ENCODE peak calls at places on chromosomes 6 and 20, in ten cellular contexts. One of them, this sample, is unnamed.

GRCh38 chr20:973785-974194 is 28.3 kb downstream of the RSPO4 start:
- DNase-seq in fibroblast of pulmonary artery: peak
- DNase-seq in stomach: no peak
- DNase-seq in OCI-LY7: peak
- DNase-seq in dorsolateral prefrontal cortex: no peak
- DNase-seq in body of pancreas: no peak
- DNase-seq in hepatocyte: peak
- DNase-seq in left lung: peak
- DNase-seq in H1: no peak
- DNase-seq in WERI-Rb-1: peak
- DNase-seq in this sample: peak

GRCh38 chr20:12627485-12627884 is 381.3 kb upstream of the SPTLC3 start:
- DNase-seq in fibroblast of pulmonary artery: no peak
- DNase-seq in stomach: no peak
- DNase-seq in OCI-LY7: no peak
- DNase-seq in dorsolateral prefrontal cortex: no peak
- DNase-seq in body of pancreas: no peak
- DNase-seq in hepatocyte: no peak
- DNase-seq in left lung: no peak
- DNase-seq in H1: no peak
- DNase-seq in WERI-Rb-1: no peak
- DNase-seq in this sample: no peak

GRCh38 chr6:159968295-159969203 is at the start of gene IGF2R:
- DNase-seq in fibroblast of pulmonary artery: peak
- DNase-seq in stomach: peak
- DNase-seq in OCI-LY7: peak
- DNase-seq in dorsolateral prefrontal cortex: peak
- DNase-seq in body of pancreas: peak
- DNase-seq in hepatocyte: peak
- DNase-seq in left lung: peak
- DNase-seq in H1: peak
- DNase-seq in WERI-Rb-1: peak
- DNase-seq in this sample: peak

GRCh38 chr6:47631248-47632196 is 66.9 kb upstream of the ADGRF4 start:
- DNase-seq in fibroblast of pulmonary artery: peak
- DNase-seq in stomach: no peak
- DNase-seq in OCI-LY7: peak
- DNase-seq in dorsolateral prefrontal cortex: no peak
- DNase-seq in body of pancreas: no peak
- DNase-seq in hepatocyte: peak
- DNase-seq in left lung: no peak
- DNase-seq in H1: no peak
- DNase-seq in WERI-Rb-1: peak
- DNase-seq in this sample: peak

GRCh38 chr20:20364016-20364746 is 3.7 kb upstream of the INSM1 start:
- DNase-seq in fibroblast of pulmonary artery: no peak
- DNase-seq in stomach: no peak
- DNase-seq in OCI-LY7: no peak
- DNase-seq in dorsolateral prefrontal cortex: no peak
- DNase-seq in body of pancreas: no peak
- DNase-seq in hepatocyte: no peak
- DNase-seq in left lung: no peak
- DNase-seq in H1: peak
- DNase-seq in WERI-Rb-1: no peak
- DNase-seq in this sample: no peak

GRCh38 chr6:12010635-12011275 is 1.4 kb upstream of the HIVEP1 start:
- DNase-seq in fibroblast of pulmonary artery: peak
- DNase-seq in stomach: peak
- DNase-seq in OCI-LY7: peak
- DNase-seq in dorsolateral prefrontal cortex: peak
- DNase-seq in body of pancreas: peak
- DNase-seq in hepatocyte: peak
- DNase-seq in left lung: peak
- DNase-seq in H1: peak
- DNase-seq in WERI-Rb-1: peak
- DNase-seq in this sample: no peak

GRCh38 chr6:44627091-44627878 is 239.8 kb downstream of the CDC5L start:
- DNase-seq in fibroblast of pulmonary artery: no peak
- DNase-seq in stomach: no peak
- DNase-seq in OCI-LY7: no peak
- DNase-seq in dorsolateral prefrontal cortex: no peak
- DNase-seq in body of pancreas: no peak
- DNase-seq in hepatocyte: no peak
- DNase-seq in left lung: peak
- DNase-seq in H1: peak
- DNase-seq in WERI-Rb-1: no peak
- DNase-seq in this sample: no peak

GRCh38 chr6:108541843-108542795 is 18.6 kb upstream of the FOXO3 start:
- DNase-seq in fibroblast of pulmonary artery: peak
- DNase-seq in stomach: peak
- DNase-seq in OCI-LY7: peak
- DNase-seq in dorsolateral prefrontal cortex: peak
- DNase-seq in body of pancreas: peak
- DNase-seq in hepatocyte: peak
- DNase-seq in left lung: peak
- DNase-seq in H1: peak
- DNase-seq in WERI-Rb-1: peak
- DNase-seq in this sample: peak

GRCh38 chr6:77463308-77463880 is at the start of gene HTR1B:
- DNase-seq in fibroblast of pulmonary artery: no peak
- DNase-seq in stomach: peak
- DNase-seq in OCI-LY7: no peak
- DNase-seq in dorsolateral prefrontal cortex: no peak
- DNase-seq in body of pancreas: no peak
- DNase-seq in hepatocyte: peak
- DNase-seq in left lung: no peak
- DNase-seq in H1: peak
- DNase-seq in WERI-Rb-1: no peak
- DNase-seq in this sample: peak

GRCh38 chr6:15441215-15441868 is 195.5 kb downstream of the JARID2 start:
- DNase-seq in fibroblast of pulmonary artery: peak
- DNase-seq in stomach: no peak
- DNase-seq in OCI-LY7: peak
- DNase-seq in dorsolateral prefrontal cortex: no peak
- DNase-seq in body of pancreas: peak
- DNase-seq in hepatocyte: peak
- DNase-seq in left lung: no peak
- DNase-seq in H1: no peak
- DNase-seq in WERI-Rb-1: peak
- DNase-seq in this sample: peak
- TF ChIP-seq CTCF in fibroblast of pulmonary artery: peak
- TF ChIP-seq CTCF in stomach: peak
- TF ChIP-seq CTCF in OCI-LY7: peak
- TF ChIP-seq CTCF in dorsolateral prefrontal cortex: peak
- TF ChIP-seq CTCF in body of pancreas: peak
- TF ChIP-seq CTCF in hepatocyte: peak
- TF ChIP-seq CTCF in left lung: peak
- TF ChIP-seq CTCF in H1: no peak
- TF ChIP-seq CTCF in WERI-Rb-1: peak
- TF ChIP-seq CTCF in this sample: peak

GRCh38 chr6:4912559-4912958 is 91.3 kb downstream of the RPP40 start:
- DNase-seq in fibroblast of pulmonary artery: no peak
- DNase-seq in stomach: no peak
- DNase-seq in OCI-LY7: no peak
- DNase-seq in dorsolateral prefrontal cortex: no peak
- DNase-seq in body of pancreas: no peak
- DNase-seq in hepatocyte: no peak
- DNase-seq in left lung: no peak
- DNase-seq in H1: peak
- DNase-seq in WERI-Rb-1: no peak
- DNase-seq in this sample: no peak
- H3K4me3 ChIP-seq in fibroblast of pulmonary artery: no peak
- H3K4me3 ChIP-seq in stomach: no peak
- H3K4me3 ChIP-seq in OCI-LY7: no peak
- H3K4me3 ChIP-seq in dorsolateral prefrontal cortex: no peak
- H3K4me3 ChIP-seq in body of pancreas: no peak
- H3K4me3 ChIP-seq in hepatocyte: no peak
- H3K4me3 ChIP-seq in left lung: no peak
- H3K4me3 ChIP-seq in H1: no peak
- H3K4me3 ChIP-seq in WERI-Rb-1: no peak
- H3K4me3 ChIP-seq in this sample: no peak

GRCh38 chr20:63453029-63453523 is 19.4 kb downstream of the KCNQ2 start:
- DNase-seq in fibroblast of pulmonary artery: no peak
- DNase-seq in stomach: no peak
- DNase-seq in OCI-LY7: no peak
- DNase-seq in dorsolateral prefrontal cortex: no peak
- DNase-seq in body of pancreas: no peak
- DNase-seq in hepatocyte: no peak
- DNase-seq in left lung: no peak
- DNase-seq in H1: no peak
- DNase-seq in WERI-Rb-1: no peak
- DNase-seq in this sample: no peak
- TF ChIP-seq CTCF in fibroblast of pulmonary artery: no peak
- TF ChIP-seq CTCF in stomach: no peak
- TF ChIP-seq CTCF in OCI-LY7: no peak
- TF ChIP-seq CTCF in dorsolateral prefrontal cortex: no peak
- TF ChIP-seq CTCF in body of pancreas: no peak
- TF ChIP-seq CTCF in hepatocyte: no peak
- TF ChIP-seq CTCF in left lung: no peak
- TF ChIP-seq CTCF in H1: peak
- TF ChIP-seq CTCF in WERI-Rb-1: no peak
- TF ChIP-seq CTCF in this sample: no peak

DNA sequence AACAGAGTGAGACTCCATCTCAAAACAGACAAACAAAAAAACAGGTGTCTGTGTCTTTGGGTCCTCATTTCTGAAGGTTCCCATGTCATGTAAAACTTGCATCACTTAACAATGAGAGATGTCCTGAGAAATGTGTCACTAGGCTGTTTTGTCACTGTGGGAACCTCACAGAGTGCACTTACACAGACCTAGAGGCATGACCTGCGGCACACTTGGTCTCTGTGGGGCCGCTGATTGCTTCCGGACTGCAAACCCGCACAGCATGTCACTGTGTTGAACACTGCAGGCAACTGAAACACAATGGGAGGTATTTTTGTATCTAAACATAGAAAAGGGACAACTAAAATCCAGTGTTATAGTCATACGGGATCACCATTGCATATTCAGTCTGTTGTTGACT is 42.3 kb upstream of the TMEM181 start:
- DNase-seq in fibroblast of pulmonary artery: no peak
- DNase-seq in stomach: no peak
- DNase-seq in OCI-LY7: peak
- DNase-seq in dorsolateral prefrontal cortex: no peak
- DNase-seq in body of pancreas: no peak
- DNase-seq in hepatocyte: no peak
- DNase-seq in left lung: no peak
- DNase-seq in H1: no peak
- DNase-seq in WERI-Rb-1: no peak
- DNase-seq in this sample: no peak
- H3K4me3 ChIP-seq in fibroblast of pulmonary artery: no peak
- H3K4me3 ChIP-seq in stomach: no peak
- H3K4me3 ChIP-seq in OCI-LY7: peak
- H3K4me3 ChIP-seq in dorsolateral prefrontal cortex: no peak
- H3K4me3 ChIP-seq in body of pancreas: no peak
- H3K4me3 ChIP-seq in hepatocyte: no peak
- H3K4me3 ChIP-seq in left lung: no peak
- H3K4me3 ChIP-seq in H1: no peak
- H3K4me3 ChIP-seq in WERI-Rb-1: no peak
- H3K4me3 ChIP-seq in this sample: no peak

DNA sequence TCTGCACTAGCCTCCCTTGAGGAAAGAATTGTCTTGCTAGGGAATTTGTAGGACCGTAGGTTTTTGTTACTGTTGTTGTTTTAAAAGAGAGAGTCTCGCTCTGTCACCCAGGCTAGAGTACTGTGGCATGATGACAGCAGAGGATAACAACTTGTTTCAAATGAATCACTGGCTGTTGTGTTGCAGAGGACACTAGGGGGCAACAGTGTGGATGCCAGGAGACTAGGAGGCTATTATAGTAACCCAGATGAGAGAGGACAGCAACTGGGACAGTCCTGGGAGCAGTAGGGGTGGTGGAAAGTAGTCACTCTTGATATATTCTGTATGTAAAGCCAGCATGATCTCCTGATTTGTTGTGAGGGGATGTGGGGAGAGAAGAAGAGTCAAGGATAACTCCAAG is 41.8 kb upstream of the LAMA4 start:
- DNase-seq in fibroblast of pulmonary artery: peak
- DNase-seq in stomach: no peak
- DNase-seq in OCI-LY7: peak
- DNase-seq in dorsolateral prefrontal cortex: no peak
- DNase-seq in body of pancreas: no peak
- DNase-seq in hepatocyte: peak
- DNase-seq in left lung: no peak
- DNase-seq in H1: peak
- DNase-seq in WERI-Rb-1: peak
- DNase-seq in this sample: peak
- TF ChIP-seq CTCF in fibroblast of pulmonary artery: peak
- TF ChIP-seq CTCF in stomach: no peak
- TF ChIP-seq CTCF in OCI-LY7: peak
- TF ChIP-seq CTCF in dorsolateral prefrontal cortex: peak
- TF ChIP-seq CTCF in body of pancreas: no peak
- TF ChIP-seq CTCF in hepatocyte: peak
- TF ChIP-seq CTCF in left lung: no peak
- TF ChIP-seq CTCF in H1: peak
- TF ChIP-seq CTCF in WERI-Rb-1: peak
- TF ChIP-seq CTCF in this sample: peak

This sample was measured in choroid plexus epithelial cell.